ENCODE peak calls at places on chromosomes 2 and 18, in nine cellular contexts. A is K562, O is GM23338, T is cardiac muscle cell, N is endodermal cell, L is MM.1S, F is heart left ventricle, K is iPS DF 6.9, H is IMR-90. U is an unnamed sample. For H3K4me1, the result is how much of the 10 kb centered on the place peaks cover.

GRCh38 chr2:101223814-101224231 is 28.9 kb upstream of the CNOT11 start:
- DNase-seq in L (peak), H (no peak), O (no peak), F (no peak), A (no peak), T (no peak), K (no peak), N (no peak), U (no peak)

GRCh38 chr2:178477443-178478099 is 829 bp downstream of the FKBP7 start:
- DNase-seq in T (peak), F (no peak), L (no peak), N (no peak), K (no peak), H (no peak), A (no peak), O (no peak), U (no peak)

GRCh38 chr18:34730774-34731173 is 20.7 kb downstream of the DTNA start:
- DNase-seq in T (peak), K (no peak), O (no peak), N (no peak), A (no peak), F (no peak), H (no peak), L (no peak), U (no peak)

GRCh38 chr2:85264471-85264870 is 63.3 kb downstream of the TGOLN2 start:
- DNase-seq in T (peak), K (no peak), F (no peak), H (peak), N (no peak), L (no peak), A (no peak), O (peak), U (no peak)

GRCh38 chr2:201255468-201255867 is 4.9 kb upstream of the CASP8 start:
- DNase-seq in L (no peak), K (no peak), A (no peak), N (no peak), H (no peak), O (no peak), T (no peak), F (no peak), U (no peak)

GRCh38 chr2:232325324-232326273 is 53.0 kb upstream of the ALPP start:
- DNase-seq in K (no peak), O (peak), T (peak), H (peak), F (peak), L (no peak), A (peak), N (peak), U (peak)

GRCh38 chr2:223055836-223056235 is 3.8 kb downstream of the KCNE4 start:
- DNase-seq in F (no peak), L (no peak), H (no peak), T (peak), N (no peak), A (peak), O (no peak), K (no peak), U (peak)

GRCh38 chr2:195318440-195319111 is 338.4 kb upstream of the SLC39A10 start:
- DNase-seq in F (peak), N (peak), O (peak), K (peak), T (peak), L (peak), A (peak), H (peak), U (no peak)

GRCh38 chr2:30710016-30710415 is 97.2 kb downstream of the CAPN13 start:
- DNase-seq in O (no peak), T (no peak), N (no peak), K (no peak), A (no peak), H (no peak), F (no peak), L (no peak), U (no peak)

GRCh38 chr18:12774982-12775381 is 72.1 kb downstream of the PSMG2 start:
- DNase-seq in H (no peak), T (no peak), K (no peak), A (no peak), O (no peak), L (no peak), N (no peak), F (no peak), U (no peak)

GRCh38 chr2:194819367-194819766 is 837.7 kb upstream of the SLC39A10 start:
- DNase-seq in F (no peak), O (peak), N (no peak), H (no peak), K (no peak), T (no peak), A (no peak), L (peak), U (no peak)

GRCh38 chr2:29250977-29251376 is 135.8 kb downstream of the CLIP4 start:
- DNase-seq in A (no peak), F (no peak), H (no peak), T (no peak), L (no peak), K (no peak), N (no peak), O (no peak), U (no peak)

GRCh38 chr2:76998713-76999112 is 523.5 kb downstream of the LRRTM4 start:
- DNase-seq in K (no peak), H (no peak), O (no peak), N (no peak), F (no peak), L (no peak), A (no peak), T (no peak), U (no peak)

GRCh38 chr2:179186126-179186525 is 78.5 kb downstream of the SESTD1 start:
- DNase-seq in N (no peak), A (no peak), O (no peak), F (no peak), H (peak), T (peak), L (no peak), K (no peak), U (no peak)

GRCh38 chr18:24023185-24023814 is 8.7 kb downstream of the TTC39C start:
- DNase-seq in K (peak), F (no peak), T (no peak), A (no peak), N (peak), O (peak), H (no peak), L (no peak), U (no peak)

GRCh38 chr2:227376911-227377396 is 2.2 kb downstream of the TM4SF20 start:
- DNase-seq in N (no peak), L (no peak), K (no peak), O (peak), H (peak), A (peak), F (no peak), T (peak), U (no peak)

GRCh38 chr18:47745227-47745626 is 185.2 kb downstream of the SMAD2 start:
- DNase-seq in A (no peak), O (no peak), F (no peak), N (no peak), H (no peak), T (no peak), K (no peak), L (no peak), U (no peak)

GRCh38 chr18:65235966-65236634 is 514.7 kb upstream of the CDH7 start:
- DNase-seq in L (peak), H (no peak), N (no peak), T (no peak), F (no peak), K (no peak), O (no peak), A (no peak), U (no peak)

GRCh38 chr2:238657132-238658053 is 190.5 kb upstream of the TWIST2 start:
- DNase-seq in F (no peak), N (peak), A (no peak), T (no peak), L (no peak), K (no peak), H (no peak), O (peak), U (no peak)

GRCh38 chr2:203730076-203730729 is 23.8 kb downstream of the CD28 start:
- DNase-seq in K (no peak), N (no peak), A (no peak), O (no peak), L (peak), T (no peak), F (no peak), H (peak), U (no peak)

GRCh38 chr2:113219889-113220641 is 46.3 kb downstream of the PSD4 start:
- DNase-seq in F (peak), N (no peak), O (no peak), A (peak), H (peak), T (peak), L (no peak), K (no peak), U (no peak)

GRCh38 chr18:12011199-12011961 is 30.1 kb downstream of the IMPA2 start:
- DNase-seq in A (no peak), K (no peak), L (no peak), O (no peak), N (no peak), F (no peak), H (no peak), T (no peak), U (no peak)

GRCh38 chr2:54106631-54107454 is 8.6 kb upstream of the ACYP2 start:
- DNase-seq in N (peak), F (no peak), L (peak), K (no peak), H (peak), A (peak), T (peak), O (peak), U (no peak)

GRCh38 chr2:27133195-27133875 is 1.1 kb downstream of the PREB start:
- DNase-seq in O (no peak), H (no peak), T (no peak), K (no peak), F (no peak), N (no peak), L (peak), A (peak), U (no peak)

GRCh38 chr2:28445448-28446258 is 50.2 kb upstream of the PLB1 start:
- DNase-seq in A (peak), L (no peak), F (no peak), H (peak), O (no peak), T (peak), K (no peak), N (no peak), U (no peak)

GRCh38 chr18:13629841-13630747 is 96.3 kb downstream of the FAM210A start:
- DNase-seq in H (peak), T (peak), A (peak), F (peak), K (peak), L (peak), N (peak), O (peak), U (peak)

GRCh38 chr2:38690499-38691420 is 24.8 kb downstream of the GALM start:
- DNase-seq in N (no peak), T (peak), F (no peak), H (peak), K (no peak), L (no peak), O (no peak), A (peak), U (no peak)

GRCh38 chr2:33081691-33082090 is 134.9 kb downstream of the LTBP1 start:
- DNase-seq in K (no peak), O (no peak), L (no peak), A (no peak), T (no peak), H (no peak), F (no peak), N (no peak), U (no peak)

GRCh38 chr2:33074197-33074596 is 127.4 kb downstream of the LTBP1 start:
- DNase-seq in N (no peak), T (no peak), K (no peak), L (no peak), O (no peak), F (no peak), A (no peak), H (no peak), U (no peak)

GRCh38 chr2:33077841-33078240 is 131.1 kb downstream of the LTBP1 start:
- DNase-seq in O (no peak), F (no peak), A (no peak), K (no peak), T (no peak), H (no peak), L (no peak), N (no peak), U (no peak)

GRCh38 chr2:33073018-33073417 is 126.3 kb downstream of the LTBP1 start:
- DNase-seq in T (no peak), H (peak), N (no peak), L (no peak), F (no peak), K (no peak), O (no peak), A (no peak), U (no peak)

GRCh38 chr2:33077316-33077715 is 130.6 kb downstream of the LTBP1 start:
- DNase-seq in A (no peak), N (no peak), T (no peak), H (no peak), O (no peak), F (no peak), K (no peak), L (no peak), U (no peak)
- H3K4me1 ChIP-seq in A (under half), N (under half), T (under half), H (under half), O (under half), F (under half), K (under half), L (under half), U (under half)

GRCh38 chr2:240949791-240950705 is 43.9 kb downstream of the CROCC2 start:
- DNase-seq in N (peak), O (no peak), K (no peak), H (no peak), F (no peak), T (no peak), A (no peak), L (no peak), U (no peak)

GRCh38 chr2:240953426-240954425 is 44.7 kb upstream of the SNED1 start:
- DNase-seq in A (no peak), O (no peak), H (no peak), L (no peak), N (peak), K (no peak), T (no peak), F (no peak), U (peak)

GRCh38 chr2:240952496-240953246 is 45.7 kb upstream of the SNED1 start:
- DNase-seq in N (peak), L (no peak), T (no peak), A (no peak), K (no peak), O (no peak), F (no peak), H (no peak), U (no peak)

GRCh38 chr2:240948905-240949790 is 43.0 kb downstream of the CROCC2 start:
- DNase-seq in A (no peak), N (peak), K (no peak), L (no peak), H (no peak), T (no peak), F (peak), O (no peak), U (peak)

DNA sequence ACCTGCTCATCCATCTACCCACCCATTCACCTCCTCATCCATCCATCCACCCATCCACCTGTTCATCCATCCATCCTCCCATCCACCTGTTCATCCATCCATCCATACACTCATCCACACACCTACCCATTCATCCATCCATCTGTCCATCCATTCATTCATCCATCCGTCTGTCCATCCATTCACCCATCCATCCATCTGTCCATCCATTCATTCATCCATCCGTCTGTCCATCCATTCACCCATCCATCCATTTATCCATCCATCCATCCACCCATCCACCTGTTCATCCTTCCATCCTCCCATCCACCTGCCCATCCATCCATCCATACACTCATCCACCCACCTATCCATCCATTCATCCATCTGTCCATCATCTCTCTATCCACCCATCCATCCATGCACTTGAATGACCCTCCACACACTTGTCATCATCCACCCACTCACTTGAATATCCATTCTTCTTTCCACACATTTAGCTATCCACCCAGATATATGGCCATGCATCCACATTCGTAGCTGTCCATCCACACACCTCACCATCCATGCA is 45.0 kb downstream of the CROCC2 start:
- DNase-seq in N (no peak), O (no peak), F (no peak), H (no peak), L (no peak), T (no peak), A (no peak), K (no peak), U (no peak)
- H3K4me1 ChIP-seq in N (under half), O (under half), F (under half), H (under half), L (under half), T (under half), A (under half), K (under half), U (under half)

GRCh38 chr2:64404743-64405142 is 49.2 kb upstream of the LGALSL start:
- DNase-seq in A (peak), F (peak), T (peak), H (no peak), K (peak), O (peak), N (peak), L (no peak), U (peak)
- H3K4me1 ChIP-seq in A (under half), F (under half), T (under half), H (under half), K (under half), O (under half), N (under half), L (under half), U (under half)

GRCh38 chr2:43155842-43156511 is 70.4 kb downstream of the ZFP36L2 start:
- DNase-seq in H (no peak), N (no peak), O (no peak), L (no peak), K (no peak), A (no peak), T (no peak), F (no peak), U (no peak)

GRCh38 chr2:43159797-43160196 is 66.6 kb downstream of the ZFP36L2 start:
- DNase-seq in O (no peak), T (no peak), N (no peak), F (no peak), L (no peak), K (no peak), A (no peak), H (no peak), U (no peak)

GRCh38 chr2:43154685-43155084 is 71.7 kb downstream of the ZFP36L2 start:
- DNase-seq in A (no peak), H (no peak), T (no peak), O (no peak), N (no peak), L (no peak), F (no peak), K (no peak), U (no peak)

GRCh38 chr2:43158259-43158880 is 68.0 kb downstream of the ZFP36L2 start:
- DNase-seq in A (no peak), F (peak), H (peak), K (no peak), N (no peak), O (no peak), L (no peak), T (peak), U (peak)

DNA sequence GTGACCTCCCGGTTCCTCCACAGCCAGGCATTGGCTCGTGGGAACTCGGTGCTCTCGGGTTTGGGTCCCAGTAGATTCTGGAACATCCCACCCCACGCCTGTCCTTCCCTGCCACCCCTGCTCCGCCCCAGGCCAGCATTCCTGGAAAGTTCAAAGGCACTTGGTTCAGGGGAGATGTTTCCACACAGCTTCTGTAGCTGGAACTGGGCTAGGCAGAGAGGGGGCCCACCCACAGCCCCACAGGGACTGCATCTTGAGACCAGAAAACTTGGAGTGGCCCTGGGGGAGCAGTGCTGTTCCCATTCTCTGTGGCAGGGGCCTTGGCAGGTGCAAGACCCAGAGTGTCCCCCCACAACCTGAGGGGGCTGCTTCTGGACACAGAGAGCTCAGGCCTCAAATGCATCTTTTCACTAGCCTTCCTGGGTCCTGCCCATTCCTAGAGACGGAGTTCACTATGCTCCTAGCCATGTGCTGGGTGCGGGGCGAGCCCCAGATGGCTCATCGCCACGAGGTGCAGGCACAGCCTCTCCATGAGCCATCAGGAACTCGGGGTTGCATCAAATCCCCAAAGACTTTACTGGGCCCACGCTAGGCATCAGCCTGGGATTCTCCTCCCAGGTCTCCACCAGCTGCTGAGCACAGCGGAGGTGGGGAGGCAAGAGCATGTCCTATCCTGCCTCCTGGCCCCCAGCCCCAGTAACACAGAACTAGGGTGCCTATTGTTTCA is 68.7 kb downstream of the ZFP36L2 start:
- DNase-seq in N (no peak), T (no peak), O (no peak), F (no peak), A (no peak), K (no peak), H (no peak), L (no peak), U (no peak)
- H3K4me1 ChIP-seq in N (under half), T (under half), O (under half), F (under half), A (under half), K (under half), H (under half), L (under half), U (under half)

GRCh38 chr2:172455121-172455515 is 27.7 kb downstream of the ITGA6 start:
- DNase-seq in N (no peak), F (no peak), L (no peak), H (no peak), K (no peak), O (no peak), T (no peak), A (no peak), U (no peak)
- H3K4me1 ChIP-seq in N (under half), F (under half), L (under half), H (under half), K (under half), O (half or more), T (under half), A (under half), U (under half)

GRCh38 chr2:206028101-206028500 is 57.9 kb downstream of the INO80D start:
- DNase-seq in F (no peak), N (no peak), K (no peak), L (no peak), A (no peak), T (no peak), H (peak), O (no peak), U (no peak)

GRCh38 chr2:206031162-206031784 is 54.7 kb downstream of the INO80D start:
- DNase-seq in A (no peak), H (peak), O (no peak), K (no peak), F (no peak), N (no peak), L (no peak), T (peak), U (no peak)

DNA sequence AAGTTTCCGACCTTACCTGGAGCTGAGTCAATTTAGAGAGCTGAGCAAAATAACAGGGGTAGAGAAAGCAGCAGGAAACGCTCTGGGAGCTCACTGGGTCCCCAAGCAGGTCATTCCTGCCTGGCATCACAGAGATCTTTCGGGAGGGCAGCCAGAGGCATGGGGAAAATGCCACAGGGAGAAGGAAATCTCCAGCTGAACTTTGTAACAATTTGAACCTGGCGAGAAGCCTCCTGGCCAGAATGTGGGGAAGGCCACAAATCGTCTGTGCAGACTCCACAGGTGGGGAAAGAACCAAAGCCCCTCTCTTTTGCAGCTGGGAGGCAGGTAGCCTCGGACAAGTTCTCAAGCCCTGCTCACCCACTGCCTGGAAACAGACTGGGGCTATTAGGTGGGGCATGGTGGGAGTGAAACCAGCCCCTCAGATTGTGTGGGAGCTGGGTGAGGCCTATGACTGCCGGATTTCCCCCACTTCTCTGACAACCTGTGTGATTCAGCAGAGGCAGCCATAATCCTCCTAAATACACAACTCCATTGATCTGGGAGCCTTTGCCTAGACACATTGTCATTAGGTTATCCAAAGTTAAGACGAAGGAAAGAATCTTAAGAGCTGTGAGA is 53.9 kb downstream of the INO80D start:
- DNase-seq in L (no peak), F (no peak), O (no peak), H (no peak), T (no peak), N (peak), A (no peak), K (no peak), U (no peak)
- H3K4me1 ChIP-seq in L (under half), F (under half), O (under half), H (under half), T (under half), N (under half), A (under half), K (under half), U (under half)

U was measured in ovary.